ENCODE peak calls at places on chromosomes 11 and 22, in eight cellular contexts. K is psoas muscle; J is colonic mucosa; V is IMR-90; M is GM23338; L is CD8-positive, alpha-beta T cell; E is effector memory CD4-positive, alpha-beta T cell; T is NT2/D1. R is an unnamed sample.

GRCh38 chr22:35538801-35539321 is 1.8 kb upstream of the RASD2 start:
- DNase-seq in L (no peak), V (no peak), K (no peak), T (no peak), M (peak), J (peak), E (no peak), R (no peak)

GRCh38 chr11:67616431-67617242 is 9.9 kb downstream of the NDUFV1 start:
- DNase-seq in L (no peak), V (no peak), T (no peak), M (no peak), K (no peak), J (no peak), E (no peak), R (no peak)

GRCh38 chr22:43133401-43133800 is 9.8 kb downstream of the MCAT start:
- DNase-seq in K (no peak), L (no peak), E (no peak), M (no peak), V (no peak), J (no peak), T (no peak), R (no peak)

GRCh38 chr22:28910575-28911278 is 27.4 kb downstream of the ZNRF3 start:
- DNase-seq in K (no peak), V (no peak), E (no peak), T (no peak), L (no peak), J (no peak), M (no peak), R (no peak)

GRCh38 chr11:67391304-67392181 is at the start of gene RAD9A:
- DNase-seq in V (peak), J (peak), E (peak), T (peak), K (peak), L (peak), M (peak), R (peak)

GRCh38 chr11:81345609-81346008 is 1388.1 kb downstream of the FAM181B start:
- DNase-seq in M (peak), T (no peak), J (no peak), V (no peak), L (no peak), K (no peak), E (no peak), R (no peak)

GRCh38 chr11:44693654-44694119 is 33.1 kb upstream of the TSPAN18 start:
- DNase-seq in K (no peak), J (no peak), M (no peak), V (no peak), T (no peak), E (no peak), L (no peak), R (no peak)

GRCh38 chr22:23063539-23064380 is 6.6 kb upstream of the GNAZ start:
- DNase-seq in V (no peak), T (no peak), J (peak), L (no peak), M (no peak), K (no peak), E (no peak), R (no peak)

GRCh38 chr22:47847281-47847890 is 1084.9 kb downstream of the TBC1D22A start:
- DNase-seq in K (no peak), T (no peak), L (no peak), V (no peak), M (no peak), J (no peak), E (no peak), R (no peak)

GRCh38 chr11:114346709-114347141 is 50.5 kb downstream of the NNMT start:
- DNase-seq in L (no peak), K (no peak), J (no peak), E (no peak), M (no peak), T (no peak), V (no peak), R (no peak)

GRCh38 chr11:9428706-9429105 is 32.1 kb upstream of the ZNF143 start:
- DNase-seq in M (no peak), E (no peak), V (no peak), J (no peak), K (no peak), L (no peak), T (no peak), R (no peak)
- H3K4me3 ChIP-seq in M (no peak), E (no peak), V (no peak), J (no peak), K (no peak), L (no peak), T (no peak), R (no peak)

GRCh38 chr22:19367763-19368367 is 63.7 kb downstream of the HIRA start:
- DNase-seq in V (no peak), T (no peak), J (no peak), K (no peak), M (no peak), E (no peak), L (no peak), R (no peak)
- H3K4me3 ChIP-seq in V (no peak), T (no peak), J (no peak), K (no peak), M (no peak), E (no peak), L (no peak), R (no peak)

DNA sequence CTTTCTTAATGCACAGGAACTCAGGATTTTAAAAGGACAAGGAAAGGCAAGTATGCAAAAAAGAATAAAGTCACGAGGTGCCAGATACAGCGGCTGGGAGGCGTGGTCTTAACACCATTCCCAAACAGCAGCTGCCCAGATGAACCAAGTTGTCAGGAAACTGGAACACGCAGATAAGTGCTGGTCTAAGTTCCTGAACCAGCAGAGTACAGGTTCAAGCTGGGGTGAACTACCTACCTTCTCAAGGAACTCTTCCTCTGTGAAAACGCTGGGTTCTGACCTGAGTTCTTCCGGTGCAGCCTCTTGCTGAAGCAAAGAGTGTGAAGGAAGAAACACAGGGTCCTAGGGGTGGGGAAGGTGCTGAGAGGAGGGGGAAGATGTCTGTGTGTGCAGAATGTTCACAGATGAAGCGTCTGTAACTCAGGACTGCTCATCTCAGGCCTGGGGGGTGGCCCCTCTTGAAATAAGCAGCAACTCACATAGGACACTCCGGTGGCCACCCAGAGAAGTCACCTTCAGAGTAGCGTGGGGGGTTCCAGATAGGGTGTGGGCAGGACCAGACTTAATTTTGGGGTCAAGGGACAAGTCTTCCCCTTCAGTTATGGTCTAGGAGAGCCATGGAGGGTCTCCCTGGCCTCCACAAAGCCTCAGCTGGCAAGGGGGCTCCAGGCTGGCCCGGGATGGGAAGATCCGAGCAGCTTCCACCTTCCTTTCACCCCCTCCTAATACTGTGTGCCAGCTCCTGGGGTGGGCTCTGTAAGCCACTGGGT is 3.2 kb downstream of the TPST2 start:
- DNase-seq in M (no peak), T (no peak), V (no peak), K (no peak), J (no peak), E (no peak), L (no peak), R (no peak)
- H3K4me3 ChIP-seq in M (no peak), T (no peak), V (no peak), K (peak), J (no peak), E (no peak), L (peak), R (no peak)

GRCh38 chr11:65786008-65786785 is 666 bp upstream of the OVOL1 start:
- DNase-seq in J (no peak), E (no peak), L (no peak), T (no peak), V (no peak), M (peak), K (no peak), R (no peak)
- H3K4me3 ChIP-seq in J (peak), E (peak), L (peak), T (no peak), V (no peak), M (peak), K (peak), R (peak)

GRCh38 chr11:2302844-2303626 is 1.2 kb downstream of the TSPAN32 start:
- DNase-seq in E (no peak), V (no peak), L (no peak), J (peak), T (no peak), M (no peak), K (no peak), R (no peak)

GRCh38 chr11:2300936-2301630 is 635 bp downstream of the C11orf21 start:
- DNase-seq in V (no peak), K (no peak), M (no peak), E (no peak), L (no peak), J (no peak), T (no peak), R (no peak)

GRCh38 chr11:2300290-2300935 is 1.3 kb downstream of the C11orf21 start:
- DNase-seq in L (no peak), M (no peak), T (no peak), J (peak), E (no peak), V (no peak), K (no peak), R (no peak)

GRCh38 chr11:2302280-2302843 is 549 bp downstream of the TSPAN32 start:
- DNase-seq in E (no peak), J (peak), T (no peak), M (no peak), L (no peak), V (no peak), K (no peak), R (no peak)

DNA sequence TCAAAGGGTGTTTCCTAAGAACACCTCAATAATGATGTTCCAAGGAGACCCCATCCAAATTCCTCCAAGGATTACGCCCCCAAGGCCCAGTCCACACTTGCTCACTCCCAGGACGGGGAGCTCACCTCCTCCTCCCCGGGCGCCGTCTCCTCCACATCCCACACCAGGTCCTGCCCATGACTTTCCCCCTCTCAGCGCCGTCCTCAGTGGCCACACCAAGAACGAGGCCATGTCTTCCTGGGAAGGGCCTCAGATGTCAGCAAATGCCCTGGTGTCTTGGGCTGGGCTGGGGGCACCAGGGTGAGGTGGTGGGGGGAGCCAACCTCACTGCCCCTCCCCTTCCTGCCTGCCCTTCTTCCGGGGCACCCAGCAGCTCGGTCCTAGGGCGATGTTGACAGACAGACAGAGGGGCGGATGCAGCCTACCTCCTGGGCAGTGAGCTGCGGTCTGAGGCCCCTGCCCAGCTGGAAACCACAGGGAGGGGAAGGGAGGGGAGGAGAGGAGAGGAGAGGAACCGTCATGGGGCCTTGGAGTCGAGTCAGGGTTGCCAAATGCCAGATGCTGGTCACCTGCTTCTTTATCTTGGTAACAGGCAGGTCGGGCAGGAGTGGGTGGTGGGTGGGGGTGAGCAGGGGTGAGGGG is at the start of the genes C11orf21 and TSPAN32:
- DNase-seq in V (peak), T (no peak), M (no peak), E (peak), L (peak), K (no peak), J (peak), R (no peak)
- H3K4me3 ChIP-seq in V (no peak), T (no peak), M (no peak), E (peak), L (peak), K (no peak), J (peak), R (no peak)

DNA sequence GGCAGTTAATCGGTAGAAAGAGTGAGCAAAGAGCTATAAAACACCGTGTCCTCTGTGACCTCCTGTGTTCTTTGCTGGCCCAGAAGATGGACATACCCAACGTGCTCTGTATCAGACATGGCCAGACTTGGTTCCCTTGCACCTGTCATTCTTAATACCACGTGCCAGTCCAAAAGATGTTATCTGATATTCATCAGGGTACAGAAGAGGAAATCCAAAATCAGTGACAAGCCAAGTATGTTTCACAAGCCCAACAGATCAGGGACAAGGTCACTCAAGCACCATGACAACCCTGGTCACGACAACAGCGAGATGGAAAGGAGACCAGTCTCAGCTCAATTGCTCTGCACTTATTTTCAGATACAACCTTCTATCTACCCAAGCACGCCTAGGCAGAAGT is 3.4 kb downstream of the LRP4 start:
- DNase-seq in L (no peak), K (no peak), V (no peak), E (no peak), M (no peak), T (no peak), J (no peak), R (no peak)
- H3K4me3 ChIP-seq in L (no peak), K (peak), V (no peak), E (no peak), M (peak), T (no peak), J (no peak), R (no peak)

R was measured in skeletal muscle cell.